ENCODE peak calls at places on chromosomes 2 and 18, in six cellular contexts. J, S, W, T, I and Q are unnamed samples.

GRCh38 chr18:55422456-55423185 is 165.4 kb downstream of the TCF4 start:
- DNase-seq in J (no peak), S (no peak), W (no peak), T (no peak), I (peak), Q (no peak)

GRCh38 chr2:7835693-7836680 is 845.9 kb upstream of the ID2 start:
- DNase-seq in J (no peak), S (peak), W (no peak), T (no peak), I (peak), Q (peak)

GRCh38 chr2:175976758-175977157 is 25.3 kb downstream of the LNPK start:
- DNase-seq in J (peak), S (peak), W (no peak), T (no peak), I (no peak), Q (no peak)

GRCh38 chr2:223815186-223815883 is 22.0 kb downstream of the AP1S3 start:
- DNase-seq in J (peak), S (peak), W (no peak), T (no peak), I (no peak), Q (peak)

GRCh38 chr2:134842930-134843490 is 4.6 kb downstream of the ACMSD start:
- DNase-seq in J (peak), S (peak), W (no peak), T (no peak), I (no peak), Q (no peak)

GRCh38 chr2:237222178-237222577 is 136.5 kb downstream of the COPS8 start:
- DNase-seq in J (no peak), S (no peak), W (no peak), T (no peak), I (no peak), Q (no peak)

GRCh38 chr2:230640540-230641011 is 72.1 kb upstream of the CAB39 start:
- DNase-seq in J (no peak), S (no peak), W (no peak), T (no peak), I (no peak), Q (no peak)

GRCh38 chr2:225779829-225780228 is 380.3 kb downstream of the NYAP2 start:
- DNase-seq in J (no peak), S (no peak), W (no peak), T (no peak), I (no peak), Q (no peak)

GRCh38 chr2:156334496-156335478 is 2.3 kb upstream of the NR4A2 start:
- DNase-seq in J (peak), S (peak), W (peak), T (peak), I (peak), Q (peak)

GRCh38 chr2:37797081-37797480 is 125.6 kb upstream of the CDC42EP3 start:
- DNase-seq in J (peak), S (no peak), W (no peak), T (no peak), I (no peak), Q (no peak)

GRCh38 chr2:555164-555922 is 121.9 kb downstream of the TMEM18 start:
- DNase-seq in J (no peak), S (no peak), W (no peak), T (no peak), I (no peak), Q (no peak)

GRCh38 chr2:239464166-239465016 is 63.6 kb upstream of the HDAC4 start:
- DNase-seq in J (no peak), S (no peak), W (no peak), T (no peak), I (no peak), Q (no peak)

GRCh38 chr2:10873790-10874437 is 37.8 kb upstream of the KCNF1 start:
- DNase-seq in J (peak), S (peak), W (no peak), T (no peak), I (peak), Q (no peak)

GRCh38 chr2:135454608-135455007 is 76.4 kb downstream of the ZRANB3 start:
- DNase-seq in J (no peak), S (no peak), W (no peak), T (no peak), I (no peak), Q (no peak)

GRCh38 chr2:205722538-205722878 is 40.2 kb downstream of the NRP2 start:
- DNase-seq in J (no peak), S (no peak), W (no peak), T (no peak), I (no peak), Q (no peak)

GRCh38 chr2:49753344-49753930 is 599.1 kb upstream of the FSHR start:
- DNase-seq in J (peak), S (peak), W (no peak), T (no peak), I (no peak), Q (no peak)

GRCh38 chr2:209619782-209620181 is 151.8 kb upstream of the UNC80 start:
- DNase-seq in J (peak), S (peak), W (no peak), T (peak), I (peak), Q (no peak)

GRCh38 chr2:26344581-26345283 is 1.2 kb upstream of the SELENOI start:
- DNase-seq in J (peak), S (peak), W (no peak), T (no peak), I (peak), Q (no peak)

GRCh38 chr18:74229005-74229404 is 62.8 kb downstream of the CYB5A start:
- DNase-seq in J (no peak), S (no peak), W (no peak), T (no peak), I (no peak), Q (no peak)

GRCh38 chr2:8148260-8148880 is 533.5 kb upstream of the ID2 start:
- DNase-seq in J (peak), S (peak), W (no peak), T (no peak), I (no peak), Q (no peak)

GRCh38 chr2:150644298-150645067 is 157.0 kb upstream of the RND3 start:
- DNase-seq in J (peak), S (peak), W (no peak), T (no peak), I (no peak), Q (no peak)

GRCh38 chr2:132383956-132384355 is 32.6 kb upstream of the GPR39 start:
- DNase-seq in J (no peak), S (no peak), W (no peak), T (no peak), I (no peak), Q (no peak)

GRCh38 chr2:197828464-197829135 is 24.2 kb downstream of the PLCL1 start:
- DNase-seq in J (peak), S (no peak), W (no peak), T (no peak), I (no peak), Q (no peak)

GRCh38 chr2:232879618-232880494 is 9.8 kb downstream of the SNORC start:
- DNase-seq in J (no peak), S (no peak), W (no peak), T (no peak), I (no peak), Q (no peak)

GRCh38 chr2:30472326-30472725 is 25.3 kb downstream of the LCLAT1 start:
- DNase-seq in J (no peak), S (no peak), W (no peak), T (no peak), I (peak), Q (no peak)

GRCh38 chr2:80014637-80015036 is 289.9 kb downstream of the LRRTM1 start:
- DNase-seq in J (no peak), S (no peak), W (no peak), T (no peak), I (no peak), Q (no peak)

GRCh38 chr2:18432999-18433398 is 127.5 kb downstream of the RDH14 start:
- DNase-seq in J (no peak), S (no peak), W (no peak), T (no peak), I (no peak), Q (no peak)

GRCh38 chr2:73202156-73203054 is at the start of gene NOTO:
- DNase-seq in J (peak), S (peak), W (no peak), T (no peak), I (no peak), Q (no peak)

GRCh38 chr2:200702646-200703118 is 109.0 kb upstream of the BZW1 start:
- DNase-seq in J (peak), S (peak), W (no peak), T (peak), I (peak), Q (no peak)